ENCODE peak calls at places on chromosomes 4 and X, in eight cellular contexts. One of them, this sample, is unnamed.

GRCh38 chr4:127410201-127410600 is 222.6 kb upstream of the INTU start:
- DNase-seq in epithelial cell of proximal tubule: no peak
- DNase-seq in fibroblast of the aortic adventitia: no peak
- DNase-seq in cardiac fibroblast: no peak
- DNase-seq in upper lobe of left lung: no peak
- DNase-seq in endodermal cell: no peak
- DNase-seq in D721Med: no peak
- DNase-seq in foreskin fibroblast: peak
- DNase-seq in this sample: no peak

GRCh38 chr4:3729885-3730226 is 36.3 kb upstream of the ADRA2C start:
- DNase-seq in epithelial cell of proximal tubule: no peak
- DNase-seq in fibroblast of the aortic adventitia: no peak
- DNase-seq in cardiac fibroblast: no peak
- DNase-seq in upper lobe of left lung: no peak
- DNase-seq in endodermal cell: peak
- DNase-seq in D721Med: no peak
- DNase-seq in foreskin fibroblast: no peak
- DNase-seq in this sample: no peak

GRCh38 chrX:110327336-110327735 is 9.5 kb upstream of the AMMECR1 start:
- DNase-seq in epithelial cell of proximal tubule: no peak
- DNase-seq in fibroblast of the aortic adventitia: no peak
- DNase-seq in cardiac fibroblast: no peak
- DNase-seq in upper lobe of left lung: no peak
- DNase-seq in endodermal cell: no peak
- DNase-seq in D721Med: no peak
- DNase-seq in foreskin fibroblast: no peak
- DNase-seq in this sample: no peak

GRCh38 chr4:14375816-14376215 is 626.5 kb upstream of the CPEB2 start:
- DNase-seq in epithelial cell of proximal tubule: no peak
- DNase-seq in fibroblast of the aortic adventitia: peak
- DNase-seq in cardiac fibroblast: peak
- DNase-seq in upper lobe of left lung: no peak
- DNase-seq in endodermal cell: no peak
- DNase-seq in D721Med: no peak
- DNase-seq in foreskin fibroblast: peak
- DNase-seq in this sample: peak

GRCh38 chr4:161799687-161800086 is 364.1 kb downstream of the FSTL5 start:
- DNase-seq in epithelial cell of proximal tubule: no peak
- DNase-seq in fibroblast of the aortic adventitia: no peak
- DNase-seq in cardiac fibroblast: no peak
- DNase-seq in upper lobe of left lung: no peak
- DNase-seq in endodermal cell: no peak
- DNase-seq in D721Med: no peak
- DNase-seq in foreskin fibroblast: peak
- DNase-seq in this sample: no peak

GRCh38 chr4:17030543-17030942 is 132.1 kb upstream of the LDB2 start:
- DNase-seq in epithelial cell of proximal tubule: peak
- DNase-seq in fibroblast of the aortic adventitia: peak
- DNase-seq in cardiac fibroblast: peak
- DNase-seq in upper lobe of left lung: no peak
- DNase-seq in endodermal cell: no peak
- DNase-seq in D721Med: no peak
- DNase-seq in foreskin fibroblast: peak
- DNase-seq in this sample: peak

GRCh38 chr4:90476586-90476985 is 349.4 kb downstream of the CCSER1 start:
- DNase-seq in epithelial cell of proximal tubule: no peak
- DNase-seq in fibroblast of the aortic adventitia: no peak
- DNase-seq in cardiac fibroblast: no peak
- DNase-seq in upper lobe of left lung: no peak
- DNase-seq in endodermal cell: no peak
- DNase-seq in D721Med: no peak
- DNase-seq in foreskin fibroblast: no peak
- DNase-seq in this sample: no peak

GRCh38 chr4:113566015-113566795 is 195.3 kb downstream of the CAMK2D start:
- DNase-seq in epithelial cell of proximal tubule: no peak
- DNase-seq in fibroblast of the aortic adventitia: no peak
- DNase-seq in cardiac fibroblast: no peak
- DNase-seq in upper lobe of left lung: no peak
- DNase-seq in endodermal cell: no peak
- DNase-seq in D721Med: no peak
- DNase-seq in foreskin fibroblast: no peak
- DNase-seq in this sample: no peak

GRCh38 chr4:1522606-1523005 is 116.4 kb upstream of the NKX1-1 start:
- DNase-seq in epithelial cell of proximal tubule: no peak
- DNase-seq in fibroblast of the aortic adventitia: no peak
- DNase-seq in cardiac fibroblast: no peak
- DNase-seq in upper lobe of left lung: peak
- DNase-seq in endodermal cell: no peak
- DNase-seq in D721Med: no peak
- DNase-seq in foreskin fibroblast: no peak
- DNase-seq in this sample: no peak

GRCh38 chrX:154600962-154601374 is 16.0 kb downstream of the CTAG1A start:
- DNase-seq in epithelial cell of proximal tubule: no peak
- DNase-seq in fibroblast of the aortic adventitia: no peak
- DNase-seq in cardiac fibroblast: peak
- DNase-seq in upper lobe of left lung: peak
- DNase-seq in endodermal cell: no peak
- DNase-seq in D721Med: no peak
- DNase-seq in foreskin fibroblast: no peak
- DNase-seq in this sample: peak

DNA sequence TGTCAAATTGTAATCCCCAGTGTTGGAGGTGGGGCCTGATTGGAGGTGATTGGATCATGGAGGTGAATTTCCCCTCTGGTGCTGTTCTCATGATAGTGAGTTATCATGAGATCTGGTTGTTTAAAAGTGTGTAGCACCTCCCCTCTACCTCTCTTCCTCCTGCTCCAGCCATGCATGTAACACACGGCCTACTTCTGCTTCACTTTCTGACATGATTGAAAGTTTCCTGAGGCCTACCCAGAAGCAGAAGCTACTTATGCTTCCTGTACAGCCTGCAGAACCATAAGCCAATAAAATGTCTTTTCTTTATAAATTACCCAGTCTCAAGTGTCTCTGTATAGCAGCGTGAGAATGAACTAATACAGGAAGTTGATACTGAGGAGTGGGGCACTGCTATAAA is 61.7 kb upstream of the DDX60 start:
- DNase-seq in epithelial cell of proximal tubule: no peak
- DNase-seq in fibroblast of the aortic adventitia: no peak
- DNase-seq in cardiac fibroblast: no peak
- DNase-seq in upper lobe of left lung: no peak
- DNase-seq in endodermal cell: no peak
- DNase-seq in D721Med: no peak
- DNase-seq in foreskin fibroblast: no peak
- DNase-seq in this sample: no peak
- TF ChIP-seq CTCF in epithelial cell of proximal tubule: no peak
- TF ChIP-seq CTCF in fibroblast of the aortic adventitia: no peak
- TF ChIP-seq CTCF in cardiac fibroblast: no peak
- TF ChIP-seq CTCF in upper lobe of left lung: no peak
- TF ChIP-seq CTCF in endodermal cell: no peak
- TF ChIP-seq CTCF in D721Med: no peak
- TF ChIP-seq CTCF in foreskin fibroblast: no peak
- TF ChIP-seq CTCF in this sample: no peak

DNA sequence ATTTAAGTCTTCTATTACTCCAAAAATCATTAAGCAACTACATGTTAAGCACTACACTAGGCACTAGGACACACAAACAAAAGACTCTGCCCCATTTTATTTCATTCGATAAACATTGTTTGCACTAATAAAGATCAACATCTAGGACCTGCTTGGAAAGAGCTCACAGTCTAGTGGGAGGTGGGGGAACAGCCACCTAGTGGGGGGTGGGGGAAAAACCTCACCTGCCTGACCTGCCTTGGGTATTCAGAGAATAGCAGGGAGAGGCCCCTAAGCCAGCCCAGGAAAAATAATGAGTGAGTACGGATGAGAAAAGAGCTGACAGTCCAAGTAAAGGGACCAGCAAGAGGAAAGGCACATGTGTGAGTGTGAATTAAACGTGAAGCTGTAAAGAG is 52.2 kb downstream of the PRDM5 start:
- DNase-seq in epithelial cell of proximal tubule: no peak
- DNase-seq in fibroblast of the aortic adventitia: no peak
- DNase-seq in cardiac fibroblast: no peak
- DNase-seq in upper lobe of left lung: no peak
- DNase-seq in endodermal cell: peak
- DNase-seq in D721Med: no peak
- DNase-seq in foreskin fibroblast: no peak
- DNase-seq in this sample: no peak
- TF ChIP-seq CTCF in epithelial cell of proximal tubule: no peak
- TF ChIP-seq CTCF in fibroblast of the aortic adventitia: no peak
- TF ChIP-seq CTCF in cardiac fibroblast: peak
- TF ChIP-seq CTCF in upper lobe of left lung: no peak
- TF ChIP-seq CTCF in endodermal cell: peak
- TF ChIP-seq CTCF in D721Med: no peak
- TF ChIP-seq CTCF in foreskin fibroblast: no peak
- TF ChIP-seq CTCF in this sample: peak

GRCh38 chr4:151853034-151853433 is 92.2 kb upstream of the GATB start:
- DNase-seq in epithelial cell of proximal tubule: no peak
- DNase-seq in fibroblast of the aortic adventitia: no peak
- DNase-seq in cardiac fibroblast: no peak
- DNase-seq in upper lobe of left lung: no peak
- DNase-seq in endodermal cell: no peak
- DNase-seq in D721Med: no peak
- DNase-seq in foreskin fibroblast: no peak
- DNase-seq in this sample: no peak
- TF ChIP-seq CTCF in epithelial cell of proximal tubule: no peak
- TF ChIP-seq CTCF in fibroblast of the aortic adventitia: no peak
- TF ChIP-seq CTCF in cardiac fibroblast: no peak
- TF ChIP-seq CTCF in upper lobe of left lung: no peak
- TF ChIP-seq CTCF in endodermal cell: no peak
- TF ChIP-seq CTCF in D721Med: no peak
- TF ChIP-seq CTCF in foreskin fibroblast: no peak
- TF ChIP-seq CTCF in this sample: no peak

GRCh38 chr4:186719925-186720694 is 3.5 kb downstream of the FAT1 start:
- DNase-seq in epithelial cell of proximal tubule: no peak
- DNase-seq in fibroblast of the aortic adventitia: peak
- DNase-seq in cardiac fibroblast: peak
- DNase-seq in upper lobe of left lung: no peak
- DNase-seq in endodermal cell: peak
- DNase-seq in D721Med: no peak
- DNase-seq in foreskin fibroblast: peak
- DNase-seq in this sample: no peak
- TF ChIP-seq CTCF in epithelial cell of proximal tubule: peak
- TF ChIP-seq CTCF in fibroblast of the aortic adventitia: peak
- TF ChIP-seq CTCF in cardiac fibroblast: peak
- TF ChIP-seq CTCF in upper lobe of left lung: no peak
- TF ChIP-seq CTCF in endodermal cell: peak
- TF ChIP-seq CTCF in D721Med: peak
- TF ChIP-seq CTCF in foreskin fibroblast: no peak
- TF ChIP-seq CTCF in this sample: peak

DNA sequence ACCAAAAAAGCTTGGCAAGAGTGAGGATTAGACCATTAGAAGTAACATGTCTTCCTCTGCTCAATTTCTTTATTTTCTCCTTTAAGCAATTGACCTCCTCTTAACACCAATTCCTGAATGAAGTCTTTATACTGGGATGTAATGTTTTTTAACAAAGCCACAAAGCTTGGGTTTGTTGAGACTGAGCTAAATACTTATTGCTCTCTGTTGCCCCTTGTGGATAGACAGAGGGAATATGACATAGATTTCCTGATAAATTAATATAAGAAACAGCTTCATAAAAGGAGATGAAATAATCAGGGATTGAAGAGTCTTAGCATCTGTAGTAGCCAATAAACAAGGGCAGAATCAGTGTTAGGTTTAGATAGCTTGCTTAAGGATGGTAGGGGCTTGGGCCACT is 57.6 kb downstream of the CCDC160 start:
- DNase-seq in epithelial cell of proximal tubule: no peak
- DNase-seq in fibroblast of the aortic adventitia: peak
- DNase-seq in cardiac fibroblast: peak
- DNase-seq in upper lobe of left lung: no peak
- DNase-seq in endodermal cell: no peak
- DNase-seq in D721Med: no peak
- DNase-seq in foreskin fibroblast: peak
- DNase-seq in this sample: no peak
- TF ChIP-seq CTCF in epithelial cell of proximal tubule: peak
- TF ChIP-seq CTCF in fibroblast of the aortic adventitia: peak
- TF ChIP-seq CTCF in cardiac fibroblast: peak
- TF ChIP-seq CTCF in upper lobe of left lung: no peak
- TF ChIP-seq CTCF in endodermal cell: peak
- TF ChIP-seq CTCF in D721Med: no peak
- TF ChIP-seq CTCF in foreskin fibroblast: peak
- TF ChIP-seq CTCF in this sample: peak

GRCh38 chr4:33306131-33306530 is 2586.0 kb downstream of the PCDH7 start:
- DNase-seq in epithelial cell of proximal tubule: no peak
- DNase-seq in fibroblast of the aortic adventitia: no peak
- DNase-seq in cardiac fibroblast: no peak
- DNase-seq in upper lobe of left lung: no peak
- DNase-seq in endodermal cell: no peak
- DNase-seq in D721Med: no peak
- DNase-seq in foreskin fibroblast: no peak
- DNase-seq in this sample: no peak
- TF ChIP-seq CTCF in epithelial cell of proximal tubule: no peak
- TF ChIP-seq CTCF in fibroblast of the aortic adventitia: no peak
- TF ChIP-seq CTCF in cardiac fibroblast: no peak
- TF ChIP-seq CTCF in upper lobe of left lung: no peak
- TF ChIP-seq CTCF in endodermal cell: no peak
- TF ChIP-seq CTCF in D721Med: no peak
- TF ChIP-seq CTCF in foreskin fibroblast: no peak
- TF ChIP-seq CTCF in this sample: no peak